ENCODE peak calls at places on chromosomes 6 and 20, in four cellular contexts. I is NCI-H1930, V is NCI-H2029, N is foreskin fibroblast. L is an unnamed sample.

GRCh38 chr6:156400487-156400886 is 376.7 kb upstream of the ARID1B start:
- DNase-seq in I (no peak), V (no peak), N (no peak), L (no peak)

GRCh38 chr6:41931792-41932191 is 9.8 kb downstream of the CCND3 start:
- DNase-seq in I (no peak), V (no peak), N (no peak), L (no peak)

GRCh38 chr6:18380165-18380564 is 7.0 kb upstream of the RNF144B start:
- DNase-seq in I (no peak), V (no peak), N (peak), L (no peak)

GRCh38 chr6:34284563-34285545 is 36.0 kb upstream of the SMIM29 start:
- DNase-seq in I (no peak), V (no peak), N (peak), L (peak)

GRCh38 chr6:128036808-128037570 is 136.1 kb upstream of the THEMIS start:
- DNase-seq in I (no peak), V (no peak), N (no peak), L (peak)

GRCh38 chr6:134453792-134454510 is 136.0 kb upstream of the SGK1 start:
- DNase-seq in I (no peak), V (peak), N (no peak), L (no peak)

GRCh38 chr20:3686867-3687321 is 5.1 kb upstream of the ADAM33 start:
- DNase-seq in I (no peak), V (no peak), N (peak), L (peak)

GRCh38 chr6:140858381-140858971 is 1274.2 kb upstream of the GJE1 start:
- DNase-seq in I (no peak), V (no peak), N (peak), L (peak)

GRCh38 chr6:169343886-169344525 is 90.4 kb upstream of the THBS2 start:
- DNase-seq in I (no peak), V (no peak), N (no peak), L (no peak)

GRCh38 chr6:16760536-16761468 is at the start of gene ATXN1:
- DNase-seq in I (peak), V (no peak), N (peak), L (peak)

GRCh38 chr6:106064766-106065165 is 21.4 kb upstream of the PRDM1 start:
- DNase-seq in I (no peak), V (no peak), N (no peak), L (no peak)

GRCh38 chr6:109877028-109877726 is 100.9 kb upstream of the GPR6 start:
- DNase-seq in I (no peak), V (peak), N (no peak), L (no peak)

GRCh38 chr6:137777299-137778075 is 89.6 kb upstream of the TNFAIP3 start:
- DNase-seq in I (no peak), V (no peak), N (peak), L (peak)

GRCh38 chr6:25896252-25896651 is 22.2 kb upstream of the SLC17A3 start:
- DNase-seq in I (no peak), V (no peak), N (no peak), L (no peak)

GRCh38 chr20:9520096-9520495 is 5.7 kb downstream of the LAMP5 start:
- DNase-seq in I (no peak), V (no peak), N (no peak), L (no peak)

GRCh38 chr6:155495011-155495768 is 39.6 kb upstream of the NOX3 start:
- DNase-seq in I (no peak), V (no peak), N (peak), L (peak)

GRCh38 chr6:137677714-137678113 is 183.5 kb upstream of the OLIG3 start:
- DNase-seq in I (no peak), V (no peak), N (no peak), L (no peak)

GRCh38 chr6:39927159-39927558 is 7.1 kb downstream of the MOCS1 start:
- DNase-seq in I (no peak), V (no peak), N (peak), L (peak)

GRCh38 chr6:56040271-56040670 is 164.9 kb upstream of the BMP5 start:
- DNase-seq in I (no peak), V (no peak), N (peak), L (peak)

GRCh38 chr6:162488444-162488843 is 239.1 kb downstream of the PRKN start:
- DNase-seq in I (no peak), V (no peak), N (no peak), L (no peak)

GRCh38 chr6:75524322-75524972 is 30.8 kb upstream of the FILIP1 start:
- DNase-seq in I (no peak), V (no peak), N (peak), L (peak)

GRCh38 chr6:165804331-165805066 is 141.5 kb upstream of the PDE10A start:
- DNase-seq in I (no peak), V (no peak), N (no peak), L (no peak)

GRCh38 chr6:157314705-157315321 is 8.5 kb downstream of the TMEM242 start:
- DNase-seq in I (no peak), V (no peak), N (peak), L (peak)

GRCh38 chr6:77457720-77458349 is 5.5 kb downstream of the HTR1B start:
- DNase-seq in I (peak), V (no peak), N (peak), L (peak)

GRCh38 chr20:4073852-4074741 is 58.7 kb upstream of the RNF24 start:
- DNase-seq in I (no peak), V (no peak), N (peak), L (no peak)

GRCh38 chr6:143697401-143697800 is 19.6 kb downstream of the PHACTR2 start:
- DNase-seq in I (no peak), V (no peak), N (no peak), L (no peak)